ENCODE peak calls at places on chromosomes 16 and 17, in eight cellular contexts. T is left ventricle myocardium inferior, L is mammary epithelial cell, Y is fibroblast of lung, O is colonic mucosa, D is spleen, W is esophagus squamous epithelium, J is suprapubic skin. A is an unnamed sample.

GRCh38 chr16:66949472-66949871 is 11.6 kb upstream of the CES3 start:
- DNase-seq in D (no peak), W (no peak), J (no peak), Y (no peak), T (no peak), L (no peak), O (no peak), A (no peak)

GRCh38 chr17:866568-867087 is 84.5 kb downstream of the MRM3 start:
- DNase-seq in J (no peak), W (no peak), D (no peak), T (no peak), Y (no peak), O (no peak), L (no peak), A (no peak)

GRCh38 chr17:73742915-73743314 is 98.7 kb upstream of the SDK2 start:
- DNase-seq in O (no peak), D (no peak), Y (no peak), J (no peak), T (no peak), W (no peak), L (no peak), A (no peak)

GRCh38 chr17:83064732-83065659 is 14.4 kb upstream of the METRNL start:
- DNase-seq in T (peak; percentile 38), Y (no peak), D (peak; percentile 68), W (no peak), J (peak; percentile 84), L (no peak), O (peak; percentile 67), A (peak; percentile 50)

GRCh38 chr16:53651357-53651756 is 52.3 kb downstream of the RPGRIP1L start:
- DNase-seq in D (no peak), Y (no peak), T (no peak), W (no peak), L (no peak), J (no peak), O (no peak), A (no peak)

GRCh38 chr16:82700541-82701240 is 73.9 kb downstream of the CDH13 start:
- DNase-seq in W (no peak), J (no peak), L (no peak), O (no peak), Y (peak; percentile 63), D (no peak), T (no peak), A (no peak)

GRCh38 chr16:71421911-71422310 is 19.9 kb downstream of the TLE7 start:
- DNase-seq in Y (no peak), T (no peak), L (peak; percentile 26), J (no peak), D (peak; percentile 32), W (no peak), O (peak; percentile 29), A (no peak)

GRCh38 chr17:67950945-67951344 is 45.3 kb downstream of the C17orf58 start:
- DNase-seq in J (no peak), O (no peak), T (no peak), W (no peak), D (no peak), L (no peak), Y (no peak), A (no peak)

GRCh38 chr17:67246648-67247415 is 1.8 kb upstream of the HELZ start:
- DNase-seq in D (peak; percentile 75), W (no peak), Y (no peak), O (peak; percentile 80), T (no peak), J (no peak), L (peak; percentile 97), A (no peak)

GRCh38 chr17:65366102-65366844 is 195.2 kb downstream of the AXIN2 start:
- DNase-seq in T (no peak), J (no peak), Y (no peak), O (no peak), L (no peak), D (no peak), W (no peak), A (no peak)

GRCh38 chr17:74812109-74812864 is 36.1 kb upstream of the NAT9 start:
- DNase-seq in Y (no peak), T (peak; percentile 46), D (no peak), O (no peak), W (no peak), J (no peak), L (no peak), A (no peak)

GRCh38 chr17:80222376-80223141 is 2.3 kb downstream of the SLC26A11 start:
- DNase-seq in J (no peak), D (no peak), L (no peak), Y (no peak), T (no peak), O (no peak), W (no peak), A (no peak)

GRCh38 chr16:61435356-61435755 is 600.9 kb downstream of the CDH8 start:
- DNase-seq in L (no peak), W (no peak), T (no peak), J (no peak), O (no peak), D (no peak), Y (no peak), A (no peak)

GRCh38 chr17:56549501-56549900 is 44.0 kb upstream of the NOG start:
- DNase-seq in Y (no peak), O (no peak), J (no peak), D (no peak), T (no peak), W (no peak), L (no peak), A (no peak)

GRCh38 chr16:84765606-84766580 is 53.9 kb upstream of the CRISPLD2 start:
- DNase-seq in W (no peak), O (no peak), T (no peak), Y (no peak), L (no peak), J (no peak), D (no peak), A (no peak)

GRCh38 chr17:40932608-40933007 is 4.8 kb downstream of the KRT23 start:
- DNase-seq in L (no peak), O (no peak), D (no peak), J (no peak), Y (no peak), T (no peak), W (no peak), A (no peak)

DNA sequence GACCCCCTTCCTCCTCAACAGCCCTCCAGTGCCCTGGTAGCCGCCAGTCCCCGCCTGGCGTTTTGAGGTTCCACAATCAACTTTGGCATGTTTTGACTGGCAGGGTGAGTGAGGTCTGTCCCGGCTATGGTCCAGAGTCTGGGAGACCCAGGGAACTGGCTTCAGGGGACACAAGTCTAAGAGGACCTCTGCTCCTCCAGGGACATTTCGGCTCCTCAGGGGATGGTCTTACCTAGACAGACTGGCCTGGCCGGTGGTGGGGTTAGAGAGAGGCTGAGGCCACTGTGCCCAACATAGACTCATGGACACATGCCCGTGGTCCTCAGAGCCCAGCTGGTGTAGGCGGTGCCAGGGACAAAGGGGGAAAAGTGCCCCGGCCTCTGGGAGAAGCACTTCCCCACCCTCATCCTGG is 2.2 kb downstream of the TMC8 start:
- DNase-seq in T (no peak), O (no peak), J (no peak), W (no peak), L (no peak), D (peak; percentile 82), Y (no peak), A (no peak)
- H3K4me1 ChIP-seq in T (peaks cover 54% of the 10 kb centered on the region), O (peaks cover 21% of the 10 kb centered on the region), J (peaks cover 47% of the 10 kb centered on the region), W (peaks cover 77% of the 10 kb centered on the region), L (peaks cover 14% of the 10 kb centered on the region), D (peaks cover 98% of the 10 kb centered on the region), Y (peaks cover 2% of the 10 kb centered on the region), A (peaks cover 18% of the 10 kb centered on the region)

DNA sequence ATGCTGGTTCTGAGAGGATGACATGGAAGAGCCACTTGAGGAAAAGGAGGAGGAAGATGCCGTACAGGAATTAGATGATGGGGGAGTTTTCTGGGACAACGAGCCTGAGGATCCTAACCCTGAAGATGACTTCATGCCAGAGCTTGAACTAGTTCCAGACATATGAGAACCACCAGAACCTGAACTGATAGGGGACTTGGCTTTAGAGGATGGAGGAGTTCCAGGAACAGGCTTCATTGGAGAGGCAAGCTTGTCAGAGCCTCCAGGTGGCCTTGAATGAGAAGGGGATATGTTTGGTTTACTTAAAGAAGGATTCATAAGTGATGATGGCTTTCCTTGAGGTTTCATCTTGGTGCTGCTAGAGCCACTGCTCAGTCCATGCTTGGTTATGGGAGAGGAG is 6.9 kb upstream of the FBXL20 start:
- DNase-seq in J (no peak), Y (no peak), L (no peak), T (no peak), O (no peak), W (no peak), D (no peak), A (no peak)
- H3K36me3 ChIP-seq in J (peaks cover 66% of the 10 kb centered on the region), Y (peaks cover 14% of the 10 kb centered on the region), L (peaks cover 33% of the 10 kb centered on the region), T (peaks cover 71% of the 10 kb centered on the region), O (peaks cover 19% of the 10 kb centered on the region), W (peaks cover 85% of the 10 kb centered on the region), D (peaks cover 85% of the 10 kb centered on the region), A (peaks cover 64% of the 10 kb centered on the region)

DNA sequence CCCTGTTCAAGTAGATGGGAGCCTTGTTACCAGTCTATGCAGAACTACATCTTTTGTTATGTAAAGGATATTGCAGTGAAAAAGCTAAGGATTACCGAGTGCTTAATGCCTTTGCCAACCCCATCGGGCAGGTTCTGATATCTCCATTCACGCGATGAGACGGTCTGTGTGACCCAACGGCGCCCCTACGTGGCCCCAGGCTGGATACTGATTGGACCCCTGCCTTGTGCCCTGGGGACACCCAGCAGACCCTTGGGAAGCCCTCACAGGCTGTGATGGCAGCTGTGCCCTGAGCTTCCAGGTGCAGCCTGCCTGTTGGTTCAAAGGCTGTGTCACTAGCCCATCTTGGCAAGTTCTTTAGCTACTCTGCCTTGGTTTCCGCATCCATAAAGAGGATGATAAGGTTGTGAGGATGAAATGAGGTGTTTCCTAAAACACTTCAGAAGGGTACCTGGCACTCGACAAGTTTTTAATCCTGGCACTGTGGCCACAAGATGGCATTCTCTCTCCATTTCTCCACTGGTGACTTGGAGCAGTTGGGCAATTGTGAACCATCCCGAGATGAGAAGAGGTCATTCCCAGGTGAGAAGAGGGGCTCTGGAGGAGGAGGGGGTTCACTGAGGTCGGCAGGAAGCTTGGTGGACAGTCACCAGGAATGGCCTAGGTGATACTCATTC is 33.6 kb downstream of the HAPSTR1 start:
- DNase-seq in Y (no peak), T (no peak), L (no peak), D (no peak), W (no peak), J (peak; percentile 41), O (no peak), A (no peak)
- TF ChIP-seq CTCF in Y (no peak), T (no peak), L (no peak), D (no peak), W (no peak), J (no peak), O (no peak), A (no peak)

GRCh38 chr17:15233022-15233805 is 31.9 kb downstream of the PMP22 start:
- DNase-seq in L (peak; percentile 62), D (no peak), T (no peak), O (no peak), J (no peak), Y (peak; percentile 42), W (no peak), A (no peak)

GRCh38 chr17:15230866-15231265 is 34.3 kb downstream of the PMP22 start:
- DNase-seq in L (no peak), J (no peak), D (no peak), T (no peak), Y (no peak), O (no peak), W (no peak), A (no peak)

GRCh38 chr17:15231851-15232516 is 33.1 kb downstream of the PMP22 start:
- DNase-seq in D (no peak), Y (no peak), W (no peak), O (no peak), T (no peak), L (no peak), J (no peak), A (no peak)

GRCh38 chr17:15233971-15234370 is 31.2 kb downstream of the PMP22 start:
- DNase-seq in Y (no peak), W (no peak), T (no peak), L (no peak), D (no peak), J (no peak), O (no peak), A (no peak)

GRCh38 chr17:15232517-15232915 is 32.6 kb downstream of the PMP22 start:
- DNase-seq in Y (no peak), D (no peak), O (no peak), J (no peak), L (no peak), W (no peak), T (peak; percentile 31), A (no peak)
- H3K4me1 ChIP-seq in Y (peaks cover 6% of the 10 kb centered on the region), D (peaks cover 41% of the 10 kb centered on the region), O (no peaks in the 10 kb centered on the region), J (peaks cover 25% of the 10 kb centered on the region), L (peaks cover 4% of the 10 kb centered on the region), W (peaks cover 50% of the 10 kb centered on the region), T (peaks cover 80% of the 10 kb centered on the region), A (peaks cover 3% of the 10 kb centered on the region)

A was measured in ascending aorta.